ENCODE peak calls at places on chromosome 3, in five cellular contexts. One of them, this sample, is unnamed.

GRCh38 chr3:75140904-75141615 is 523.1 kb upstream of the FRG2C start:
- DNase-seq in IMR-90: no peak
- DNase-seq in GM12878: no peak
- DNase-seq in effector memory CD4-positive, alpha-beta T cell: no peak
- DNase-seq in psoas muscle: no peak
- DNase-seq in this sample: no peak

GRCh38 chr3:4848176-4848575 is 131.1 kb upstream of the BHLHE40 start:
- DNase-seq in IMR-90: no peak
- DNase-seq in GM12878: no peak
- DNase-seq in effector memory CD4-positive, alpha-beta T cell: no peak
- DNase-seq in psoas muscle: no peak
- DNase-seq in this sample: no peak

GRCh38 chr3:31858439-31858838 is 122.6 kb downstream of the OSBPL10 start:
- DNase-seq in IMR-90: no peak
- DNase-seq in GM12878: no peak
- DNase-seq in effector memory CD4-positive, alpha-beta T cell: no peak
- DNase-seq in psoas muscle: no peak
- DNase-seq in this sample: no peak

GRCh38 chr3:110419571-110419970 is 652.0 kb upstream of the NECTIN3 start:
- DNase-seq in IMR-90: no peak
- DNase-seq in GM12878: no peak
- DNase-seq in effector memory CD4-positive, alpha-beta T cell: no peak
- DNase-seq in psoas muscle: no peak
- DNase-seq in this sample: no peak

GRCh38 chr3:54572197-54572895 is 355.5 kb downstream of the LRTM1 start:
- DNase-seq in IMR-90: no peak
- DNase-seq in GM12878: no peak
- DNase-seq in effector memory CD4-positive, alpha-beta T cell: no peak
- DNase-seq in psoas muscle: no peak
- DNase-seq in this sample: no peak

GRCh38 chr3:168134931-168135330 is 39.2 kb upstream of the GOLIM4 start:
- DNase-seq in IMR-90: peak; percentile 3
- DNase-seq in GM12878: no peak
- DNase-seq in effector memory CD4-positive, alpha-beta T cell: no peak
- DNase-seq in psoas muscle: no peak
- DNase-seq in this sample: no peak

GRCh38 chr3:134242649-134243637 is 7.7 kb downstream of the RYK start:
- DNase-seq in IMR-90: peak; percentile 92
- DNase-seq in GM12878: no peak
- DNase-seq in effector memory CD4-positive, alpha-beta T cell: no peak
- DNase-seq in psoas muscle: no peak
- DNase-seq in this sample: no peak

GRCh38 chr3:197490098-197490497 is 65.7 kb downstream of the BDH1 start:
- DNase-seq in IMR-90: peak; percentile 57
- DNase-seq in GM12878: no peak
- DNase-seq in effector memory CD4-positive, alpha-beta T cell: no peak
- DNase-seq in psoas muscle: no peak
- DNase-seq in this sample: no peak

GRCh38 chr3:78887029-78887428 is 880.8 kb downstream of the ROBO1 start:
- DNase-seq in IMR-90: peak; percentile 74
- DNase-seq in GM12878: no peak
- DNase-seq in effector memory CD4-positive, alpha-beta T cell: no peak
- DNase-seq in psoas muscle: no peak
- DNase-seq in this sample: no peak

GRCh38 chr3:124597979-124598378 is 132.3 kb upstream of the UMPS start:
- DNase-seq in IMR-90: no peak
- DNase-seq in GM12878: no peak
- DNase-seq in effector memory CD4-positive, alpha-beta T cell: no peak
- DNase-seq in psoas muscle: no peak
- DNase-seq in this sample: no peak

GRCh38 chr3:59780209-59780608 is 730.4 kb upstream of the CFAP20DC start:
- DNase-seq in IMR-90: no peak
- DNase-seq in GM12878: no peak
- DNase-seq in effector memory CD4-positive, alpha-beta T cell: no peak
- DNase-seq in psoas muscle: no peak
- DNase-seq in this sample: no peak

GRCh38 chr3:194541483-194541882 is 54.7 kb upstream of the ATP13A3 start:
- DNase-seq in IMR-90: no peak
- DNase-seq in GM12878: no peak
- DNase-seq in effector memory CD4-positive, alpha-beta T cell: no peak
- DNase-seq in psoas muscle: no peak
- DNase-seq in this sample: no peak

GRCh38 chr3:48013288-48013980 is 2.8 kb downstream of the MAP4 start:
- DNase-seq in IMR-90: peak; percentile 91
- DNase-seq in GM12878: no peak
- DNase-seq in effector memory CD4-positive, alpha-beta T cell: no peak
- DNase-seq in psoas muscle: no peak
- DNase-seq in this sample: no peak

GRCh38 chr3:78809941-78810340 is 957.9 kb downstream of the ROBO1 start:
- DNase-seq in IMR-90: no peak
- DNase-seq in GM12878: no peak
- DNase-seq in effector memory CD4-positive, alpha-beta T cell: no peak
- DNase-seq in psoas muscle: no peak
- DNase-seq in this sample: no peak

GRCh38 chr3:123723527-123724168 is 138.8 kb upstream of the HACD2 start:
- DNase-seq in IMR-90: peak; percentile 80
- DNase-seq in GM12878: peak; percentile 27
- DNase-seq in effector memory CD4-positive, alpha-beta T cell: no peak
- DNase-seq in psoas muscle: no peak
- DNase-seq in this sample: no peak

GRCh38 chr3:115814006-115814405 is 190.7 kb downstream of the GAP43 start:
- DNase-seq in IMR-90: no peak
- DNase-seq in GM12878: no peak
- DNase-seq in effector memory CD4-positive, alpha-beta T cell: no peak
- DNase-seq in psoas muscle: no peak
- DNase-seq in this sample: no peak

GRCh38 chr3:4071481-4072184 is 231.5 kb upstream of the SETMAR start:
- DNase-seq in IMR-90: no peak
- DNase-seq in GM12878: no peak
- DNase-seq in effector memory CD4-positive, alpha-beta T cell: no peak
- DNase-seq in psoas muscle: no peak
- DNase-seq in this sample: no peak

GRCh38 chr3:8769088-8769822 is at the start of gene OXTR:
- DNase-seq in IMR-90: peak; percentile 82
- DNase-seq in GM12878: no peak
- DNase-seq in effector memory CD4-positive, alpha-beta T cell: no peak
- DNase-seq in psoas muscle: peak; percentile 57
- DNase-seq in this sample: no peak

GRCh38 chr3:128727996-128728395 is 2.0 kb downstream of the RAB7A start:
- DNase-seq in IMR-90: no peak
- DNase-seq in GM12878: no peak
- DNase-seq in effector memory CD4-positive, alpha-beta T cell: no peak
- DNase-seq in psoas muscle: no peak
- DNase-seq in this sample: no peak

GRCh38 chr3:63705092-63705645 is 52.7 kb downstream of the SNTN start:
- DNase-seq in IMR-90: no peak
- DNase-seq in GM12878: no peak
- DNase-seq in effector memory CD4-positive, alpha-beta T cell: no peak
- DNase-seq in psoas muscle: no peak
- DNase-seq in this sample: no peak

GRCh38 chr3:142888484-142889262 is at the start of gene PCOLCE2:
- DNase-seq in IMR-90: no peak
- DNase-seq in GM12878: no peak
- DNase-seq in effector memory CD4-positive, alpha-beta T cell: no peak
- DNase-seq in psoas muscle: peak; percentile 46
- DNase-seq in this sample: peak; percentile 70

GRCh38 chr3:52019352-52020080 is 23.8 kb upstream of the RPL29 start:
- DNase-seq in IMR-90: no peak
- DNase-seq in GM12878: no peak
- DNase-seq in effector memory CD4-positive, alpha-beta T cell: no peak
- DNase-seq in psoas muscle: peak; percentile 75
- DNase-seq in this sample: peak; percentile 78
- H3K27ac ChIP-seq in IMR-90: no peak overlapping the region
- H3K27ac ChIP-seq in GM12878: no peak overlapping the region
- H3K27ac ChIP-seq in effector memory CD4-positive, alpha-beta T cell: no peak overlapping the region
- H3K27ac ChIP-seq in psoas muscle: peak overlapping the region; percentile 92
- H3K27ac ChIP-seq in this sample: peak overlapping the region; percentile 84

GRCh38 chr3:10204921-10205320 is 40.2 kb downstream of the IRAK2 start:
- DNase-seq in IMR-90: peak; percentile 41
- DNase-seq in GM12878: no peak
- DNase-seq in effector memory CD4-positive, alpha-beta T cell: no peak
- DNase-seq in psoas muscle: no peak
- DNase-seq in this sample: no peak

GRCh38 chr3:10206166-10206511 is 41.4 kb downstream of the IRAK2 start:
- DNase-seq in IMR-90: no peak
- DNase-seq in GM12878: no peak
- DNase-seq in effector memory CD4-positive, alpha-beta T cell: no peak
- DNase-seq in psoas muscle: no peak
- DNase-seq in this sample: no peak

GRCh38 chr3:10205461-10206165 is 40.9 kb downstream of the IRAK2 start:
- DNase-seq in IMR-90: peak; percentile 95
- DNase-seq in GM12878: no peak
- DNase-seq in effector memory CD4-positive, alpha-beta T cell: no peak
- DNase-seq in psoas muscle: peak; percentile 76
- DNase-seq in this sample: peak; percentile 74
- H3K27ac ChIP-seq in IMR-90: peak overlapping the region; percentile 92
- H3K27ac ChIP-seq in GM12878: no peak overlapping the region
- H3K27ac ChIP-seq in effector memory CD4-positive, alpha-beta T cell: no peak overlapping the region
- H3K27ac ChIP-seq in psoas muscle: peak overlapping the region; percentile 91
- H3K27ac ChIP-seq in this sample: peak overlapping the region; percentile 75

GRCh38 chr3:126023390-126023789 is 54.4 kb downstream of the ROPN1B start:
- DNase-seq in IMR-90: no peak
- DNase-seq in GM12878: no peak
- DNase-seq in effector memory CD4-positive, alpha-beta T cell: no peak
- DNase-seq in psoas muscle: no peak
- DNase-seq in this sample: no peak

GRCh38 chr3:126019683-126020082 is 50.7 kb downstream of the ROPN1B start:
- DNase-seq in IMR-90: no peak
- DNase-seq in GM12878: no peak
- DNase-seq in effector memory CD4-positive, alpha-beta T cell: no peak
- DNase-seq in psoas muscle: no peak
- DNase-seq in this sample: no peak

GRCh38 chr3:126021224-126021623 is 52.2 kb downstream of the ROPN1B start:
- DNase-seq in IMR-90: no peak
- DNase-seq in GM12878: no peak
- DNase-seq in effector memory CD4-positive, alpha-beta T cell: no peak
- DNase-seq in psoas muscle: no peak
- DNase-seq in this sample: no peak

GRCh38 chr3:126022741-126023359 is 53.9 kb downstream of the ROPN1B start:
- DNase-seq in IMR-90: no peak
- DNase-seq in GM12878: no peak
- DNase-seq in effector memory CD4-positive, alpha-beta T cell: no peak
- DNase-seq in psoas muscle: no peak
- DNase-seq in this sample: no peak

GRCh38 chr3:126021702-126022101 is 52.7 kb downstream of the ROPN1B start:
- DNase-seq in IMR-90: no peak
- DNase-seq in GM12878: no peak
- DNase-seq in effector memory CD4-positive, alpha-beta T cell: no peak
- DNase-seq in psoas muscle: no peak
- DNase-seq in this sample: no peak
- H3K27ac ChIP-seq in IMR-90: no peak overlapping the region
- H3K27ac ChIP-seq in GM12878: no peak overlapping the region
- H3K27ac ChIP-seq in effector memory CD4-positive, alpha-beta T cell: no peak overlapping the region
- H3K27ac ChIP-seq in psoas muscle: no peak overlapping the region
- H3K27ac ChIP-seq in this sample: no peak overlapping the region

DNA sequence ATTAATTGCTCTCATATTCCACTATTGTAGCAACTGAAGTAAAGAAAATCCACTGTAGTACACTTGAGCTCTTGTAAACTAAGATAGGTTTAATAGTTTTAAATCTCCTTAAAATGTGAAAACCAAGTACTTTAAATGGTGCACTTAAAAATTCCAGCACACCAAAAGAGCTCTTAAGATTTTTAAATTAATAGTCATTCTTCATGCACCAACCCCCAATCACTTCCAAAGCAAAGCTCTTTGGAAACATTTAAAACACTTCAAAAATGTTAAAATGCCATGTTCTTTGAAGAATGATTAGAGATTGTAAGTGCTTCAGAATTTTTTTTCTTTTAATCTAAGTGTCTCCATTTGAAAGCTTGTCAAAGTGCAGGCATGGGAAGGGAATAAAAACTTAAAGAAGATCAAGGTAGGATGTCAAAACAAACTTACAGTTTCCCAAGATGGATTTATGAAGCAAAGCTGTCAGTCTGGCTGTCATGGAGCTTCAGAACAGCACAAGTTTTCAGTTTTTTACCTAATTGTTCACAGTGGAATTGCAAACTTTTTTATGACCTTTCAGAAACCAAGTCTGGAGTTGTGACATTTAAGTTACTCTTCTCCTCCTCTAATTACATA is 84.3 kb downstream of the ARPP21 start:
- DNase-seq in IMR-90: no peak
- DNase-seq in GM12878: no peak
- DNase-seq in effector memory CD4-positive, alpha-beta T cell: no peak
- DNase-seq in psoas muscle: no peak
- DNase-seq in this sample: no peak
- H3K27ac ChIP-seq in IMR-90: no peak overlapping the region
- H3K27ac ChIP-seq in GM12878: no peak overlapping the region
- H3K27ac ChIP-seq in effector memory CD4-positive, alpha-beta T cell: no peak overlapping the region
- H3K27ac ChIP-seq in psoas muscle: no peak overlapping the region
- H3K27ac ChIP-seq in this sample: no peak overlapping the region

DNA sequence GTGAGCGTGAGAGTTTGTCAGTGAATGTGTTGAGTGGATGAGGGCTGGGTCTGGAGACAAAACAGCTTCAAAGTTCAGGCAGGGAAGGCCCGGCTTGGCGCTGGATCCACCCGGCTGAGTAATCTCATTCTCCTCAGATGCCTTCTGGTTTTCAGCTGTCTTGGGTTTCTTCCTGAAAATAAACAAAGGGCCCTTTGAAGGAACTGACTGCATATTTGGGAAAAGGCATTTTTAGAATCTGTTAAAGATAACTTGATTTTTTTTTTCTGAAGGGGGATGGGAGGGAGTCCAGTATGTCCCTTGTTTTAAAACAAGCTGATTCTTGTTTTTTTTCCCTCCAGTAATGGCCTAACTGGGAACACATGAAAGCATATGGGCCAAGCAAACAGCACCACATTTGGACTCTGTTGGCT is 86.4 kb downstream of the TIGIT start:
- DNase-seq in IMR-90: peak; percentile 92
- DNase-seq in GM12878: no peak
- DNase-seq in effector memory CD4-positive, alpha-beta T cell: no peak
- DNase-seq in psoas muscle: peak; percentile 69
- DNase-seq in this sample: peak; percentile 44
- H3K27ac ChIP-seq in IMR-90: peak overlapping the region; percentile 98
- H3K27ac ChIP-seq in GM12878: no peak overlapping the region
- H3K27ac ChIP-seq in effector memory CD4-positive, alpha-beta T cell: no peak overlapping the region
- H3K27ac ChIP-seq in psoas muscle: peak overlapping the region; percentile 59
- H3K27ac ChIP-seq in this sample: no peak overlapping the region

GRCh38 chr3:159867372-159867771 is 121.3 kb upstream of the IL12A start:
- DNase-seq in IMR-90: no peak
- DNase-seq in GM12878: no peak
- DNase-seq in effector memory CD4-positive, alpha-beta T cell: no peak
- DNase-seq in psoas muscle: no peak
- DNase-seq in this sample: no peak
- H3K27ac ChIP-seq in IMR-90: no peak overlapping the region
- H3K27ac ChIP-seq in GM12878: no peak overlapping the region
- H3K27ac ChIP-seq in effector memory CD4-positive, alpha-beta T cell: no peak overlapping the region
- H3K27ac ChIP-seq in psoas muscle: peak overlapping the region; percentile 67
- H3K27ac ChIP-seq in this sample: no peak overlapping the region

GRCh38 chr3:174442317-174442682 is 416.8 kb upstream of the NAALADL2 start:
- DNase-seq in IMR-90: no peak
- DNase-seq in GM12878: no peak
- DNase-seq in effector memory CD4-positive, alpha-beta T cell: no peak
- DNase-seq in psoas muscle: no peak
- DNase-seq in this sample: no peak
- H3K27ac ChIP-seq in IMR-90: peak overlapping the region; percentile 96
- H3K27ac ChIP-seq in GM12878: no peak overlapping the region
- H3K27ac ChIP-seq in effector memory CD4-positive, alpha-beta T cell: no peak overlapping the region
- H3K27ac ChIP-seq in psoas muscle: peak overlapping the region; percentile 98
- H3K27ac ChIP-seq in this sample: peak overlapping the region; percentile 94

This sample was measured in tibial artery.